ENCODE peak calls at places on chromosomes 6 and 20, in four cellular contexts. V is HFFc6, D is fibroblast of the aortic adventitia, E is iPS-NIHi11. M is an unnamed sample.

GRCh38 chr20:12207875-12208274 is 290.2 kb downstream of the BTBD3 start:
- DNase-seq in V (no peak), D (peak; percentile 63), E (peak; percentile 59), M (peak; percentile 41)

GRCh38 chr20:55882922-55883321 is 122.4 kb downstream of the CBLN4 start:
- DNase-seq in V (no peak), D (no peak), E (no peak), M (no peak)

GRCh38 chr6:52403627-52404026 is 16.5 kb upstream of the EFHC1 start:
- DNase-seq in V (no peak), D (no peak), E (no peak), M (no peak)

GRCh38 chr6:116049381-116049780 is 11.3 kb downstream of the FRK start:
- DNase-seq in V (no peak), D (no peak), E (no peak), M (no peak)

GRCh38 chr6:38432479-38432878 is 207.2 kb downstream of the BTBD9 start:
- DNase-seq in V (peak; percentile 33), D (peak; percentile 20), E (no peak), M (no peak)

GRCh38 chr6:167470101-167470835 is 145.4 kb downstream of the TTLL2 start:
- DNase-seq in V (no peak), D (no peak), E (no peak), M (no peak)

GRCh38 chr6:150615967-150616366 is 16.3 kb downstream of the PLEKHG1 start:
- DNase-seq in V (no peak), D (no peak), E (no peak), M (no peak)

GRCh38 chr6:139569561-139569960 is 195.1 kb upstream of the CITED2 start:
- DNase-seq in V (peak; percentile 73), D (no peak), E (no peak), M (peak; percentile 68)

GRCh38 chr6:116332096-116332495 is 38.7 kb upstream of the DSE start:
- DNase-seq in V (no peak), D (no peak), E (no peak), M (no peak)

GRCh38 chr6:75532521-75532920 is 38.9 kb upstream of the FILIP1 start:
- DNase-seq in V (peak; percentile 43), D (peak; percentile 68), E (no peak), M (peak; percentile 30)